ENCODE peak calls at places on chromosomes 5 and 9, in eight cellular contexts. K is suprapubic skin, H is left cardiac atrium, T is AML-193, Z is non-pigmented ciliary epithelial cell, U is GDM1, L is ureter, S is left lobe of liver. B is an unnamed sample.

GRCh38 chr5:31407921-31408714 is 123.8 kb downstream of the DROSHA start:
- DNase-seq in K (no peak), H (no peak), T (no peak), Z (peak), U (no peak), L (no peak), S (no peak), B (no peak)

GRCh38 chr5:178094345-178094744 is 19.0 kb upstream of the N4BP3 start:
- DNase-seq in K (no peak), H (no peak), T (no peak), Z (no peak), U (no peak), L (no peak), S (no peak), B (no peak)

GRCh38 chr5:102223542-102224444 is 72.3 kb downstream of the SLCO4C1 start:
- DNase-seq in K (no peak), H (no peak), T (peak), Z (peak), U (no peak), L (no peak), S (no peak), B (no peak)

GRCh38 chr9:97573482-97574073 is 59.6 kb downstream of the TSTD2 start:
- DNase-seq in K (peak), H (no peak), T (no peak), Z (no peak), U (no peak), L (no peak), S (no peak), B (no peak)

GRCh38 chr5:145697251-145698016 is 137.7 kb downstream of the PRELID2 start:
- DNase-seq in K (no peak), H (no peak), T (peak), Z (peak), U (peak), L (no peak), S (no peak), B (peak)

GRCh38 chr9:99365233-99365980 is 143.3 kb downstream of the SEC61B start:
- DNase-seq in K (no peak), H (no peak), T (no peak), Z (no peak), U (no peak), L (no peak), S (no peak), B (peak)

GRCh38 chr9:85321561-85321960 is 420.2 kb downstream of the AGTPBP1 start:
- DNase-seq in K (no peak), H (no peak), T (no peak), Z (no peak), U (no peak), L (no peak), S (no peak), B (no peak)

GRCh38 chr9:94681508-94681907 is 42.2 kb upstream of the FBP1 start:
- DNase-seq in K (peak), H (peak), T (peak), Z (peak), U (peak), L (peak), S (peak), B (peak)

GRCh38 chr5:181052526-181052927 is 12.5 kb downstream of the BTNL9 start:
- DNase-seq in K (no peak), H (peak), T (no peak), Z (no peak), U (no peak), L (peak), S (no peak), B (no peak)

GRCh38 chr5:111667128-111667756 is 89.8 kb downstream of the NREP start:
- DNase-seq in K (no peak), H (no peak), T (no peak), Z (no peak), U (no peak), L (no peak), S (no peak), B (no peak)

GRCh38 chr5:118447350-118447749 is 541.0 kb downstream of the DTWD2 start:
- DNase-seq in K (no peak), H (no peak), T (no peak), Z (no peak), U (no peak), L (no peak), S (no peak), B (no peak)

GRCh38 chr5:57887851-57888621 is 405.4 kb upstream of the ACTBL2 start:
- DNase-seq in K (no peak), H (peak), T (no peak), Z (peak), U (peak), L (peak), S (peak), B (peak)

GRCh38 chr5:150651924-150652688 is 8.9 kb upstream of the MYOZ3 start:
- DNase-seq in K (no peak), H (peak), T (no peak), Z (no peak), U (no peak), L (no peak), S (no peak), B (no peak)

GRCh38 chr5:98308231-98308630 is 465.2 kb upstream of the RGMB start:
- DNase-seq in K (no peak), H (no peak), T (no peak), Z (no peak), U (no peak), L (no peak), S (no peak), B (no peak)

GRCh38 chr5:137876101-137876500 is 8.4 kb downstream of the MYOT start:
- DNase-seq in K (no peak), H (no peak), T (no peak), Z (no peak), U (no peak), L (no peak), S (no peak), B (no peak)

GRCh38 chr9:111621895-111622480 is 9.1 kb upstream of the DNAJC25 start:
- DNase-seq in K (no peak), H (no peak), T (peak), Z (no peak), U (no peak), L (no peak), S (peak), B (peak)

GRCh38 chr5:159902444-159903121 is 13.7 kb upstream of the ADRA1B start:
- DNase-seq in K (no peak), H (no peak), T (no peak), Z (peak), U (no peak), L (no peak), S (no peak), B (no peak)

GRCh38 chr9:77978086-77978781 is 53.4 kb downstream of the GNAQ start:
- DNase-seq in K (no peak), H (no peak), T (peak), Z (no peak), U (no peak), L (no peak), S (no peak), B (no peak)

GRCh38 chr5:90402521-90403255 is 6.9 kb downstream of the CETN3 start:
- DNase-seq in K (no peak), H (no peak), T (no peak), Z (no peak), U (no peak), L (no peak), S (no peak), B (no peak)

GRCh38 chr5:151463137-151464029 is 16.0 kb downstream of the SLC36A1 start:
- DNase-seq in K (no peak), H (no peak), T (no peak), Z (no peak), U (no peak), L (no peak), S (no peak), B (no peak)

GRCh38 chr5:158070855-158071254 is 211.9 kb upstream of the CLINT1 start:
- DNase-seq in K (no peak), H (no peak), T (no peak), Z (no peak), U (no peak), L (no peak), S (no peak), B (no peak)

GRCh38 chr5:17118631-17119030 is 98.8 kb upstream of the BASP1 start:
- DNase-seq in K (peak), H (peak), T (peak), Z (peak), U (peak), L (peak), S (no peak), B (peak)

GRCh38 chr5:170642066-170642735 is 138.4 kb downstream of the KCNIP1 start:
- DNase-seq in K (no peak), H (no peak), T (no peak), Z (no peak), U (no peak), L (no peak), S (no peak), B (no peak)

GRCh38 chr9:13110766-13111400 is 168.6 kb downstream of the MPDZ start:
- DNase-seq in K (no peak), H (peak), T (no peak), Z (no peak), U (no peak), L (peak), S (peak), B (no peak)

GRCh38 chr9:132543960-132544359 is 38.4 kb upstream of the BARHL1 start:
- DNase-seq in K (no peak), H (no peak), T (no peak), Z (no peak), U (no peak), L (no peak), S (no peak), B (no peak)

GRCh38 chr9:107312651-107313050 is 29.6 kb downstream of the RAD23B start:
- DNase-seq in K (no peak), H (no peak), T (no peak), Z (no peak), U (no peak), L (no peak), S (no peak), B (no peak)

GRCh38 chr5:139386039-139386438 is 2.9 kb upstream of the SLC23A1 start:
- DNase-seq in K (no peak), H (no peak), T (peak), Z (no peak), U (no peak), L (no peak), S (no peak), B (no peak)

GRCh38 chr5:135036405-135036804 is 2.4 kb upstream of the PITX1 start:
- DNase-seq in K (no peak), H (no peak), T (no peak), Z (no peak), U (no peak), L (no peak), S (no peak), B (no peak)

GRCh38 chr9:135136481-135136880 is 49.0 kb downstream of the OLFM1 start:
- DNase-seq in K (no peak), H (no peak), T (no peak), Z (no peak), U (no peak), L (no peak), S (no peak), B (no peak)

GRCh38 chr9:94799578-94800264 is 73.2 kb downstream of the AOPEP start:
- DNase-seq in K (no peak), H (no peak), T (no peak), Z (peak), U (no peak), L (no peak), S (no peak), B (no peak)

GRCh38 chr5:96733771-96734498 is 71.8 kb downstream of the CAST start:
- DNase-seq in K (no peak), H (no peak), T (no peak), Z (no peak), U (no peak), L (peak), S (no peak), B (no peak)

GRCh38 chr5:127028822-127029457 is 1.4 kb downstream of the MARCHF3 start:
- DNase-seq in K (no peak), H (no peak), T (peak), Z (no peak), U (peak), L (no peak), S (no peak), B (peak)

GRCh38 chr9:14715102-14715501 is 7.4 kb downstream of the CER1 start:
- DNase-seq in K (no peak), H (no peak), T (no peak), Z (no peak), U (no peak), L (no peak), S (no peak), B (no peak)

GRCh38 chr5:126433708-126434107 is 10.5 kb downstream of the GRAMD2B start:
- DNase-seq in K (no peak), H (no peak), T (no peak), Z (no peak), U (no peak), L (no peak), S (no peak), B (no peak)